ENCODE peak calls at places on chromosomes 1 and 21, in five cellular contexts. One of them, this sample, is unnamed.
A peak's percentile ranks its signal among the peaks of the same experiment; 100 is the strongest.

GRCh38 chr1:15038232-15039016 is 115.1 kb upstream of the TMEM51 start:
- DNase-seq in fibroblast of the conjunctiva: no peak
- DNase-seq in B cell: no peak
- DNase-seq in T follicular helper cell: no peak
- DNase-seq in CD4-positive, CD25-positive, alpha-beta regulatory T cell: no peak
- DNase-seq in this sample: peak; percentile 73

GRCh38 chr1:220852408-220852807 is 26.8 kb upstream of the HLX start:
- DNase-seq in T follicular helper cell: no peak
- DNase-seq in B cell: no peak
- DNase-seq in fibroblast of the conjunctiva: no peak
- DNase-seq in CD4-positive, CD25-positive, alpha-beta regulatory T cell: no peak
- DNase-seq in this sample: no peak

GRCh38 chr1:28509705-28510349 is 4.0 kb downstream of the RCC1 start:
- DNase-seq in B cell: no peak
- DNase-seq in fibroblast of the conjunctiva: no peak
- DNase-seq in CD4-positive, CD25-positive, alpha-beta regulatory T cell: no peak
- DNase-seq in T follicular helper cell: no peak
- DNase-seq in this sample: peak; percentile 30

GRCh38 chr1:165564561-165564960 is 20.8 kb downstream of the LRRC52 start:
- DNase-seq in B cell: no peak
- DNase-seq in T follicular helper cell: no peak
- DNase-seq in fibroblast of the conjunctiva: no peak
- DNase-seq in CD4-positive, CD25-positive, alpha-beta regulatory T cell: no peak
- DNase-seq in this sample: no peak

GRCh38 chr1:10973552-10973951 is 38.9 kb upstream of the TARDBP start:
- DNase-seq in T follicular helper cell: no peak
- DNase-seq in CD4-positive, CD25-positive, alpha-beta regulatory T cell: no peak
- DNase-seq in fibroblast of the conjunctiva: peak; percentile 20
- DNase-seq in B cell: no peak
- DNase-seq in this sample: no peak

GRCh38 chr1:39076127-39076798 is 50.1 kb downstream of the NDUFS5 start:
- DNase-seq in B cell: no peak
- DNase-seq in T follicular helper cell: no peak
- DNase-seq in fibroblast of the conjunctiva: peak; percentile 38
- DNase-seq in CD4-positive, CD25-positive, alpha-beta regulatory T cell: no peak
- DNase-seq in this sample: no peak

GRCh38 chr21:35711661-35712060 is 348.7 kb downstream of the SETD4 start:
- DNase-seq in T follicular helper cell: no peak
- DNase-seq in B cell: no peak
- DNase-seq in fibroblast of the conjunctiva: no peak
- DNase-seq in CD4-positive, CD25-positive, alpha-beta regulatory T cell: no peak
- DNase-seq in this sample: peak; percentile 68

GRCh38 chr21:45998276-45998701 is 16.7 kb downstream of the COL6A1 start:
- DNase-seq in T follicular helper cell: no peak
- DNase-seq in fibroblast of the conjunctiva: no peak
- DNase-seq in CD4-positive, CD25-positive, alpha-beta regulatory T cell: no peak
- DNase-seq in B cell: no peak
- DNase-seq in this sample: no peak

GRCh38 chr1:1013922-1014617 is 773 bp downstream of the ISG15 start:
- DNase-seq in B cell: peak; percentile 27
- DNase-seq in fibroblast of the conjunctiva: no peak
- DNase-seq in T follicular helper cell: no peak
- DNase-seq in CD4-positive, CD25-positive, alpha-beta regulatory T cell: no peak
- DNase-seq in this sample: peak; percentile 70

GRCh38 chr1:60044881-60045280 is 28.7 kb downstream of the C1orf87 start:
- DNase-seq in CD4-positive, CD25-positive, alpha-beta regulatory T cell: no peak
- DNase-seq in T follicular helper cell: no peak
- DNase-seq in B cell: no peak
- DNase-seq in fibroblast of the conjunctiva: no peak
- DNase-seq in this sample: no peak

GRCh38 chr1:184882649-184883303 is 91.5 kb downstream of the NIBAN1 start:
- DNase-seq in fibroblast of the conjunctiva: no peak
- DNase-seq in CD4-positive, CD25-positive, alpha-beta regulatory T cell: no peak
- DNase-seq in B cell: no peak
- DNase-seq in T follicular helper cell: no peak
- DNase-seq in this sample: no peak

GRCh38 chr1:112836642-112837041 is 119.4 kb downstream of the SLC16A1 start:
- DNase-seq in B cell: no peak
- DNase-seq in fibroblast of the conjunctiva: no peak
- DNase-seq in T follicular helper cell: no peak
- DNase-seq in CD4-positive, CD25-positive, alpha-beta regulatory T cell: no peak
- DNase-seq in this sample: no peak

GRCh38 chr1:54223441-54224202 is 23.7 kb downstream of the MRPL37 start:
- DNase-seq in fibroblast of the conjunctiva: no peak
- DNase-seq in CD4-positive, CD25-positive, alpha-beta regulatory T cell: no peak
- DNase-seq in B cell: no peak
- DNase-seq in T follicular helper cell: no peak
- DNase-seq in this sample: no peak

GRCh38 chr1:150922519-150922975 is 3.6 kb upstream of the SETDB1 start:
- DNase-seq in CD4-positive, CD25-positive, alpha-beta regulatory T cell: peak; percentile 54
- DNase-seq in B cell: peak; percentile 77
- DNase-seq in fibroblast of the conjunctiva: peak; percentile 75
- DNase-seq in T follicular helper cell: peak; percentile 59
- DNase-seq in this sample: peak; percentile 87

GRCh38 chr1:37267111-37267835 is 207.1 kb upstream of the ZC3H12A start:
- DNase-seq in B cell: no peak
- DNase-seq in CD4-positive, CD25-positive, alpha-beta regulatory T cell: no peak
- DNase-seq in fibroblast of the conjunctiva: no peak
- DNase-seq in T follicular helper cell: no peak
- DNase-seq in this sample: no peak

GRCh38 chr1:201252833-201253810 is 30.2 kb upstream of the PKP1 start:
- DNase-seq in fibroblast of the conjunctiva: no peak
- DNase-seq in T follicular helper cell: no peak
- DNase-seq in B cell: no peak
- DNase-seq in CD4-positive, CD25-positive, alpha-beta regulatory T cell: no peak
- DNase-seq in this sample: no peak

GRCh38 chr1:86169625-86170024 is 13.1 kb upstream of the COL24A1 start:
- DNase-seq in B cell: no peak
- DNase-seq in fibroblast of the conjunctiva: no peak
- DNase-seq in CD4-positive, CD25-positive, alpha-beta regulatory T cell: no peak
- DNase-seq in T follicular helper cell: no peak
- DNase-seq in this sample: no peak

GRCh38 chr1:192476802-192477298 is 98.7 kb upstream of the RGS1 start:
- DNase-seq in T follicular helper cell: no peak
- DNase-seq in B cell: no peak
- DNase-seq in CD4-positive, CD25-positive, alpha-beta regulatory T cell: no peak
- DNase-seq in fibroblast of the conjunctiva: no peak
- DNase-seq in this sample: no peak

GRCh38 chr1:87612966-87613365 is 284.3 kb downstream of the LMO4 start:
- DNase-seq in B cell: no peak
- DNase-seq in T follicular helper cell: no peak
- DNase-seq in CD4-positive, CD25-positive, alpha-beta regulatory T cell: no peak
- DNase-seq in fibroblast of the conjunctiva: no peak
- DNase-seq in this sample: no peak

GRCh38 chr1:2067393-2067792 is 17.2 kb downstream of the PRKCZ start:
- DNase-seq in fibroblast of the conjunctiva: no peak
- DNase-seq in T follicular helper cell: no peak
- DNase-seq in CD4-positive, CD25-positive, alpha-beta regulatory T cell: no peak
- DNase-seq in B cell: no peak
- DNase-seq in this sample: no peak

GRCh38 chr1:14363707-14364413 is 234.6 kb upstream of the KAZN start:
- DNase-seq in T follicular helper cell: no peak
- DNase-seq in CD4-positive, CD25-positive, alpha-beta regulatory T cell: no peak
- DNase-seq in B cell: no peak
- DNase-seq in fibroblast of the conjunctiva: no peak
- DNase-seq in this sample: peak; percentile 82

GRCh38 chr1:15756143-15757015 is 2.2 kb upstream of the FBLIM1 start:
- DNase-seq in T follicular helper cell: no peak
- DNase-seq in fibroblast of the conjunctiva: no peak
- DNase-seq in CD4-positive, CD25-positive, alpha-beta regulatory T cell: no peak
- DNase-seq in B cell: no peak
- DNase-seq in this sample: no peak

GRCh38 chr1:110879758-110880606 is 7.0 kb downstream of the CD53 start:
- DNase-seq in CD4-positive, CD25-positive, alpha-beta regulatory T cell: peak; percentile 41
- DNase-seq in T follicular helper cell: peak; percentile 36
- DNase-seq in B cell: peak; percentile 57
- DNase-seq in fibroblast of the conjunctiva: no peak
- DNase-seq in this sample: peak; percentile 29

GRCh38 chr1:178927003-178927402 is 56.1 kb upstream of the ANGPTL1 start:
- DNase-seq in CD4-positive, CD25-positive, alpha-beta regulatory T cell: no peak
- DNase-seq in B cell: no peak
- DNase-seq in T follicular helper cell: no peak
- DNase-seq in fibroblast of the conjunctiva: no peak
- DNase-seq in this sample: no peak

GRCh38 chr1:1020415-1021009 is 592 bp downstream of the AGRN start:
- DNase-seq in T follicular helper cell: no peak
- DNase-seq in fibroblast of the conjunctiva: no peak
- DNase-seq in B cell: peak; percentile 66
- DNase-seq in CD4-positive, CD25-positive, alpha-beta regulatory T cell: no peak
- DNase-seq in this sample: no peak

GRCh38 chr1:47805020-47805419 is 192.2 kb downstream of the TRABD2B start:
- DNase-seq in fibroblast of the conjunctiva: no peak
- DNase-seq in T follicular helper cell: no peak
- DNase-seq in B cell: no peak
- DNase-seq in CD4-positive, CD25-positive, alpha-beta regulatory T cell: no peak
- DNase-seq in this sample: no peak

GRCh38 chr1:7223334-7224080 is 438.3 kb downstream of the CAMTA1 start:
- DNase-seq in CD4-positive, CD25-positive, alpha-beta regulatory T cell: no peak
- DNase-seq in B cell: no peak
- DNase-seq in T follicular helper cell: no peak
- DNase-seq in fibroblast of the conjunctiva: peak; percentile 54
- DNase-seq in this sample: no peak

GRCh38 chr1:62800274-62800673 is 16.3 kb downstream of the ATG4C start:
- DNase-seq in fibroblast of the conjunctiva: no peak
- DNase-seq in T follicular helper cell: no peak
- DNase-seq in B cell: peak; percentile 44
- DNase-seq in CD4-positive, CD25-positive, alpha-beta regulatory T cell: no peak
- DNase-seq in this sample: peak; percentile 10

GRCh38 chr1:225253784-225254183 is 174.1 kb downstream of the LBR start:
- DNase-seq in CD4-positive, CD25-positive, alpha-beta regulatory T cell: no peak
- DNase-seq in B cell: no peak
- DNase-seq in T follicular helper cell: no peak
- DNase-seq in fibroblast of the conjunctiva: no peak
- DNase-seq in this sample: no peak

GRCh38 chr1:221439008-221439733 is 302.7 kb downstream of the DUSP10 start:
- DNase-seq in CD4-positive, CD25-positive, alpha-beta regulatory T cell: peak; percentile 19
- DNase-seq in B cell: peak; percentile 19
- DNase-seq in T follicular helper cell: no peak
- DNase-seq in fibroblast of the conjunctiva: peak; percentile 44
- DNase-seq in this sample: no peak

GRCh38 chr1:83996175-83996574 is 2.8 kb downstream of the TTLL7 start:
- DNase-seq in B cell: no peak
- DNase-seq in T follicular helper cell: no peak
- DNase-seq in CD4-positive, CD25-positive, alpha-beta regulatory T cell: no peak
- DNase-seq in fibroblast of the conjunctiva: no peak
- DNase-seq in this sample: no peak

GRCh38 chr21:45019887-45020537 is 54.4 kb upstream of the ADARB1 start:
- DNase-seq in T follicular helper cell: no peak
- DNase-seq in B cell: no peak
- DNase-seq in fibroblast of the conjunctiva: no peak
- DNase-seq in CD4-positive, CD25-positive, alpha-beta regulatory T cell: no peak
- DNase-seq in this sample: no peak

GRCh38 chr1:41381691-41382530 is 20.7 kb downstream of the FOXO6 start:
- DNase-seq in T follicular helper cell: no peak
- DNase-seq in CD4-positive, CD25-positive, alpha-beta regulatory T cell: no peak
- DNase-seq in B cell: no peak
- DNase-seq in fibroblast of the conjunctiva: no peak
- DNase-seq in this sample: no peak

GRCh38 chr1:226425431-226426031 is 17.6 kb upstream of the PARP1 start:
- DNase-seq in B cell: peak; percentile 27
- DNase-seq in fibroblast of the conjunctiva: no peak
- DNase-seq in T follicular helper cell: peak; percentile 15
- DNase-seq in CD4-positive, CD25-positive, alpha-beta regulatory T cell: no peak
- DNase-seq in this sample: peak; percentile 40

GRCh38 chr1:179058343-179059184 is 23.3 kb upstream of the TOR3A start:
- DNase-seq in fibroblast of the conjunctiva: no peak
- DNase-seq in CD4-positive, CD25-positive, alpha-beta regulatory T cell: no peak
- DNase-seq in B cell: no peak
- DNase-seq in T follicular helper cell: no peak
- DNase-seq in this sample: no peak

GRCh38 chr1:220879509-220880366 is 495 bp downstream of the HLX start:
- DNase-seq in fibroblast of the conjunctiva: no peak
- DNase-seq in B cell: peak; percentile 65
- DNase-seq in CD4-positive, CD25-positive, alpha-beta regulatory T cell: no peak
- DNase-seq in T follicular helper cell: no peak
- DNase-seq in this sample: no peak

GRCh38 chr1:17309701-17310640 is 2.0 kb downstream of the PADI4 start:
- DNase-seq in CD4-positive, CD25-positive, alpha-beta regulatory T cell: no peak
- DNase-seq in T follicular helper cell: no peak
- DNase-seq in B cell: no peak
- DNase-seq in fibroblast of the conjunctiva: no peak
- DNase-seq in this sample: no peak

This sample was measured in OCI-LY7.